ENCODE peak calls at places on chromosomes 16 and 17, in five cellular contexts. R is dorsolateral prefrontal cortex, J is MCF 10A, H is OCI-LY7, Z is right lobe of liver. Q is an unnamed sample.

GRCh38 chr17:2054262-2054739 is 602 bp upstream of the HIC1 start:
- DNase-seq in R (no peak), J (peak; percentile 42), H (no peak), Z (no peak), Q (no peak)

GRCh38 chr16:3235856-3236669 is 1.1 kb upstream of the ZNF200 start:
- DNase-seq in R (no peak), J (peak; percentile 33), H (no peak), Z (peak; percentile 59), Q (no peak)

GRCh38 chr16:79980650-79981521 is 380.3 kb upstream of the MAF start:
- DNase-seq in R (peak; percentile 81), J (no peak), H (no peak), Z (no peak), Q (no peak)

GRCh38 chr16:22318690-22319358 is 21.6 kb downstream of the POLR3E start:
- DNase-seq in R (no peak), J (peak; percentile 47), H (peak; percentile 35), Z (peak; percentile 43), Q (no peak)

GRCh38 chr17:77995146-77995852 is 36.8 kb downstream of the TNRC6C start:
- DNase-seq in R (no peak), J (no peak), H (no peak), Z (peak; percentile 49), Q (no peak)

GRCh38 chr16:85629326-85629725 is 16.2 kb downstream of the GSE1 start:
- DNase-seq in R (no peak), J (no peak), H (no peak), Z (no peak), Q (no peak)

GRCh38 chr16:75860654-75861053 is 134.4 kb upstream of the CPHXL start:
- DNase-seq in R (peak; percentile 79), J (no peak), H (no peak), Z (no peak), Q (no peak)

GRCh38 chr16:80985611-80986010 is 21.1 kb downstream of the CMC2 start:
- DNase-seq in R (no peak), J (no peak), H (no peak), Z (no peak), Q (no peak)

GRCh38 chr17:59038734-59039133 is 67.9 kb downstream of the TRIM37 start:
- DNase-seq in R (no peak), J (no peak), H (no peak), Z (no peak), Q (no peak)

GRCh38 chr16:56334761-56335160 is 90.6 kb downstream of the AMFR start:
- DNase-seq in R (no peak), J (peak; percentile 56), H (no peak), Z (no peak), Q (no peak)

GRCh38 chr17:41678907-41679739 is 9.6 kb upstream of the EIF1 start:
- DNase-seq in R (no peak), J (peak; percentile 91), H (peak; percentile 49), Z (no peak), Q (no peak)

GRCh38 chr16:13425840-13426239 is 494.1 kb upstream of the ERCC4 start:
- DNase-seq in R (no peak), J (no peak), H (peak; percentile 20), Z (no peak), Q (no peak)

GRCh38 chr16:13426736-13427135 is 493.2 kb upstream of the ERCC4 start:
- DNase-seq in R (no peak), J (no peak), H (no peak), Z (no peak), Q (no peak)

GRCh38 chr16:13427943-13428342 is 492.0 kb upstream of the ERCC4 start:
- DNase-seq in R (no peak), J (no peak), H (no peak), Z (no peak), Q (no peak)

GRCh38 chr16:13429411-13429810 is 490.5 kb upstream of the ERCC4 start:
- DNase-seq in R (no peak), J (peak; percentile 17), H (no peak), Z (no peak), Q (no peak)

DNA sequence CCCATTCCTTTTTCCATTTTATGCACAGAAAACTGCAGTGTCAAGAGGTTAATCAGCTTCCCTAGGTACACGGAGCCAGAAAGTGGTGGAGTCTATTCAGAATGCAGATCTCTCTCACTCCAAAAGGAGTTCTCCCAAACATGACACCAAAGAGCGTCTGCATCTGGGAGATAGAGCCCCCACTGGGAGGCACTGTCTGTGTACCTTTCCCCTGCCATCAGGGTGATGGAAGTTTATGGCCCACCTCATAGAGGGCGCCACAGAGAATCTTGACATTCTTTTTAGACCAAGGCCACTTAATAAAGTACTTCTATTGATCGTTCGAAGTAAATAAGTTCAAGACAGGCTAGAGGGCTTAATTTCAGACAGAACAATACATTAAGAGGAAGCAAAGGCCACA is 493.7 kb upstream of the ERCC4 start:
- DNase-seq in R (no peak), J (no peak), H (peak; percentile 19), Z (no peak), Q (no peak)
- TF ChIP-seq CTCF in R (no peak), J (no peak), H (peak; percentile 71), Z (no peak), Q (no peak)

GRCh38 chr16:16096161-16096857 is 127.0 kb downstream of the ABCC6 start:
- DNase-seq in R (no peak), J (no peak), H (peak; percentile 82), Z (no peak), Q (no peak)
- TF ChIP-seq CTCF in R (no peak), J (no peak), H (peak; percentile 78), Z (no peak), Q (peak; percentile 77)

GRCh38 chr16:122342-122741 is 16.1 kb downstream of the NPRL3 start:
- DNase-seq in R (no peak), J (no peak), H (no peak), Z (no peak), Q (no peak)

GRCh38 chr16:118857-119256 is 19.6 kb downstream of the NPRL3 start:
- DNase-seq in R (no peak), J (no peak), H (no peak), Z (no peak), Q (peak; percentile 54)

GRCh38 chr16:119835-120234 is 18.6 kb downstream of the NPRL3 start:
- DNase-seq in R (no peak), J (no peak), H (no peak), Z (no peak), Q (peak; percentile 47)

GRCh38 chr16:116015-116414 is 22.5 kb downstream of the NPRL3 start:
- DNase-seq in R (no peak), J (no peak), H (no peak), Z (no peak), Q (peak; percentile 39)

GRCh38 chr16:117381-118365 is 20.8 kb downstream of the NPRL3 start:
- DNase-seq in R (no peak), J (peak; percentile 69), H (peak; percentile 71), Z (peak; percentile 79), Q (peak; percentile 93)
- TF ChIP-seq CTCF in R (peak; percentile 65), J (peak; percentile 69), H (peak; percentile 85), Z (peak; percentile 46), Q (peak; percentile 85)

GRCh38 chr17:82097187-82097918 is 683 bp downstream of the FASN start:
- DNase-seq in R (no peak), J (no peak), H (peak; percentile 58), Z (peak; percentile 54), Q (peak; percentile 92)

GRCh38 chr17:82096709-82097186 is 1.3 kb downstream of the FASN start:
- DNase-seq in R (no peak), J (no peak), H (no peak), Z (peak; percentile 22), Q (no peak)

GRCh38 chr17:82095777-82096708 is 2.0 kb downstream of the FASN start:
- DNase-seq in R (no peak), J (no peak), H (no peak), Z (peak; percentile 46), Q (peak; percentile 94)

GRCh38 chr17:82092995-82093751 is 4.9 kb downstream of the FASN start:
- DNase-seq in R (no peak), J (no peak), H (no peak), Z (no peak), Q (peak; percentile 92)

DNA sequence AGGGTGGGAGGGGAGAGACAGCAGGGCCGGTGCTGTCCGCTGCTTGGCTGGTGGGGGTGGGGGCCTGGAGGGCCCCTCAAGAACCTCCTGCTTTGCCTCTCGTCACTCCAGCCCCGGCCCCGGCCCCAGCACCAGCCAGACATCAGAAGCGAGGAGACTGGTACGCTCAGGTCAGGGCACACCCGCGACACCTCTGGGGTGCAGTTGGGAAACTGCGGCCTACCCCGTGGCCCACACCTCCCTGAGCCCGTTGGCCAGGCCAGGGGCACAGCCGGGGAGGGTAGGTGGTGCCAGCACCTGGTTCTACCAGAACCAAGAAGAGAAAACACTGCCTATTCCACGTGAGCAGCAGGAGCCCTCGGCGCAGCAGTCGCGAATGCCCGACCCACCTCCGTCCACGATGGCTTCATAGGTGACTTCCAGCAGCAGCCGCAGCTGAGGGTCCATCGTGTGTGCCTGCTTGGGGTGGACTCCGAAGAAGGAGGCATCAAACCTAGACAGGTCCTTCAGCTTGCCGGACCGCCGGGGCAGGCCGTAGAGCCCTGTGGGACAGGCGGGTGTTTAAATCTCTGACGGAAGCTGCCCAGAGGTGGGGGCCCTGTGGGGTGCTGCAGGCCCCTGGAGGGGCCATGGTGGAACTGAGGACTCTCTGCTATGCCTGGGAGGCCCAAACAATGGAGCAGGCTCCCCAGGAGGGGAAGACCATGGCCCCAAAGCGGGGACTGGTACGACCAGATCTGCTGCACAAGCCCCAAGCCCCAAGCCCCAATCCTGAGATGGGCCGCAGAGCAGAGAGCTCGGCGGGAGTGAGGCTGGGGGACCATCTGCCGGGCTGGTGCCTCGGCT is 2.9 kb downstream of the FASN start:
- DNase-seq in R (no peak), J (no peak), H (no peak), Z (peak; percentile 29), Q (peak; percentile 90)
- TF ChIP-seq CTCF in R (no peak), J (no peak), H (no peak), Z (no peak), Q (no peak)